ENCODE peak calls at places on chromosomes 6 and 20, in six cellular contexts. M is AG04450, Y is mammary epithelial cell, X is RWPE2, G is pancreas, L is upper lobe of left lung. D is an unnamed sample.

GRCh38 chr20:38875170-38875993 is 50.8 kb upstream of the FAM83D start:
- DNase-seq in Y (no peak), L (no peak), G (no peak), X (peak; percentile 66), M (no peak), D (no peak)

GRCh38 chr6:32192608-32193039 is at the start of gene GPSM3:
- DNase-seq in Y (no peak), G (peak; percentile 54), M (no peak), L (peak; percentile 83), X (no peak), D (no peak)

GRCh38 chr6:39294133-39294532 is 20.1 kb downstream of the KCNK17 start:
- DNase-seq in M (no peak), G (no peak), X (no peak), Y (no peak), L (no peak), D (no peak)

GRCh38 chr20:12171927-12172581 is 254.4 kb downstream of the BTBD3 start:
- DNase-seq in M (peak; percentile 43), G (no peak), X (no peak), L (no peak), Y (peak; percentile 80), D (no peak)

GRCh38 chr20:52899221-52899620 is 72.9 kb upstream of the TSHZ2 start:
- DNase-seq in X (no peak), Y (no peak), M (no peak), G (no peak), L (no peak), D (no peak)

GRCh38 chr6:126657556-126658129 is 317.7 kb downstream of the CENPW start:
- DNase-seq in Y (peak; percentile 32), L (no peak), M (no peak), G (no peak), X (no peak), D (no peak)

GRCh38 chr6:137451926-137452325 is 42.3 kb downstream of the OLIG3 start:
- DNase-seq in M (peak; percentile 52), G (no peak), X (no peak), L (no peak), Y (no peak), D (no peak)

GRCh38 chr6:160376445-160376844 is 28.3 kb downstream of the SLC22A3 start:
- DNase-seq in M (no peak), L (no peak), X (no peak), G (no peak), Y (no peak), D (no peak)

GRCh38 chr6:28347119-28347518 is 2.6 kb upstream of the ZKSCAN3 start:
- DNase-seq in M (no peak), G (no peak), L (no peak), Y (no peak), X (no peak), D (no peak)

GRCh38 chr20:61803903-61804804 is 261.5 kb downstream of the TAF4 start:
- DNase-seq in X (peak; percentile 85), G (no peak), Y (peak; percentile 41), L (peak; percentile 74), M (no peak), D (peak; percentile 30)

GRCh38 chr20:17961600-17961965 is 7.0 kb downstream of the SNX5 start:
- DNase-seq in Y (no peak), X (no peak), M (no peak), L (no peak), G (no peak), D (no peak)

GRCh38 chr6:151257984-151258445 is 18.2 kb downstream of the AKAP12 start:
- DNase-seq in Y (no peak), M (no peak), X (no peak), G (no peak), L (no peak), D (no peak)

GRCh38 chr6:66068033-66068432 is 361.0 kb upstream of the EYS start:
- DNase-seq in L (no peak), Y (no peak), X (no peak), M (no peak), G (no peak), D (no peak)

GRCh38 chr20:62535964-62536363 is 60.2 kb upstream of the GATA5 start:
- DNase-seq in X (no peak), G (no peak), M (no peak), Y (no peak), L (peak; percentile 70), D (no peak)

GRCh38 chr6:100464162-100464851 is 414 bp downstream of the SIM1 start:
- DNase-seq in G (no peak), X (no peak), Y (no peak), L (peak; percentile 66), M (no peak), D (no peak)

GRCh38 chr6:166441641-166442078 is 58.9 kb upstream of the MPC1 start:
- DNase-seq in M (no peak), G (no peak), L (peak; percentile 67), X (peak; percentile 38), Y (no peak), D (no peak)

GRCh38 chr6:169812257-169812644 is 60.8 kb downstream of the ERMARD start:
- DNase-seq in L (no peak), X (no peak), M (no peak), Y (no peak), G (no peak), D (no peak)

GRCh38 chr6:49401063-49401462 is 62.0 kb downstream of the MMUT start:
- DNase-seq in Y (no peak), M (no peak), X (no peak), G (no peak), L (no peak), D (no peak)

GRCh38 chr6:118277631-118278030 is 270.5 kb upstream of the PLN start:
- DNase-seq in L (no peak), G (no peak), Y (no peak), X (no peak), M (no peak), D (no peak)

GRCh38 chr20:2780948-2781347 is 19.5 kb downstream of the CPXM1 start:
- DNase-seq in G (no peak), Y (no peak), M (no peak), L (no peak), X (no peak), D (no peak)

GRCh38 chr6:37298958-37299357 is 41.0 kb upstream of the TMEM217 start:
- DNase-seq in L (no peak), X (no peak), M (no peak), Y (no peak), G (no peak), D (no peak)

GRCh38 chr6:31203345-31203979 is 33.0 kb upstream of the POU5F1 start:
- DNase-seq in Y (peak; percentile 85), G (no peak), L (no peak), X (no peak), M (no peak), D (no peak)

GRCh38 chr6:130381459-130382380 is 15.9 kb downstream of the TMEM200A start:
- DNase-seq in M (no peak), X (no peak), Y (no peak), L (no peak), G (no peak), D (no peak)

GRCh38 chr20:51631011-51631950 is 88.8 kb upstream of the NFATC2 start:
- DNase-seq in L (no peak), Y (peak; percentile 92), X (peak; percentile 92), M (peak; percentile 97), G (no peak), D (no peak)

GRCh38 chr6:148971027-148971927 is 224.4 kb downstream of the UST start:
- DNase-seq in X (no peak), L (no peak), G (no peak), Y (no peak), M (no peak), D (no peak)

DNA sequence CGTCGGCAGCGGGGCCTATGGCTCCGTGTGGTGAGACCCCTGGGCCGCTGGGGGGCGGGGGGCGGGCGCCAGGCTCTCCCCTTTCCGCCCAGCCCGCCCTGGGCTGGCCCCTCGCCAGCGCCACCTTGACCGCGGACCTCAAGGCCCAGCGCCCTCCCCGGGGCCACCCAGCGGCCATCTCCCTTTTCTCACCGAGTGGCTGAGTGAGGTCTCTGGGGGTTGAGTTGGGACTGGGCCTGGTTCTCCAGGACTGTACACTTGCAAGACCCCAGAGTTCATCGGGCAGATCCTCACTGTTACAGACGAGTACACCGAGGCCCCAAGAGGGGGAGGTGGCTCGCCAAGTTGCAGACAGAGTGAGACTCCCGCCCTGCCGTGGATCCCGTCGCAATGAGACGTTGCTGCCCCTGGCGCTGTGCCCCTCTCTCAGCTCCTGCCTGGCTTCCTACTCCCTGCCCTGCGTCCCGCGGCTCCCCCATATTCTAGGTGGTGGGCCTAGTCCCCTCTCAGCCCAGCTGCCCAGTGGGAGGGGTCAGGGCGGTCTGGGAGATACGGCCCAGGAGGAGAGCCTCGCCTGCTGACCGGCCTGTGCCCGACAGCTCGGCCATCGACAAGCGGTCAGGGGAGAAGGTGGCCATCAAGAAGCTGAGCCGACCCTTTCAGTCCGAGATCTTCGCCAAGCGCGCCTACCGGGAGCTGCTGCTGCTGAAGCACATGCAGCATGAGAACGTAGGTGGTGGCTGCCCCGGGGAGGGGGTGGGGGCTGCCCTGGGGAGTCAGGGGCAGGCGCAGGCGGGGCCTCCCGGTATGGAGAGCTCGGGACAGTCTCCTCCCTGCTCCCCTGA is 581 bp downstream of the MAPK13 start:
- DNase-seq in X (no peak), Y (no peak), G (peak; percentile 63), M (no peak), L (peak; percentile 95), D (no peak)
- TF ChIP-seq CTCF in X (peak; percentile 29), Y (peak; percentile 16), G (no peak), M (no peak), L (no peak), D (no peak)

DNA sequence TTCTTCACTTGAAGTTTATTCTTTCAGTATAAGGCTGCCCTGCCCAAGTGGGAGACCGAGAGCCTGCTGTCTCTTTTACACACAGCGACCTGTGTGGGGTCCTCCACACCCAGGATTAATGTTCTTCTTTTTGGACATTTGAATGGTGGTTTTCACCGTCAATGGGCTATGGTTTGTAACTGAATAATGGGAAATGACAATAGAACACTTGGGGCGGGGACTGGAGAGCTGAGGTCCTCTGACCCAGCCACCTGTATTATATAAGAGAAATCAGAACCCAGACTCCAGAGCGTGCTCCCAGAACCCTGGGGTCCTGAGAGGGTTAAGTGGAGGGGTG is 117.0 kb upstream of the ARMC2 start:
- DNase-seq in L (no peak), G (no peak), X (no peak), M (no peak), Y (no peak), D (no peak)
- H3K27me3 ChIP-seq in L (no peaks in the 10 kb centered on the region), G (no peaks in the 10 kb centered on the region), X (no peaks in the 10 kb centered on the region), M (no peaks in the 10 kb centered on the region), Y (no peaks in the 10 kb centered on the region), D (no peaks in the 10 kb centered on the region)

GRCh38 chr6:34067814-34068213 is 78.1 kb downstream of the GRM4 start:
- DNase-seq in L (no peak), X (no peak), G (no peak), M (no peak), Y (no peak), D (no peak)
- H3K27ac ChIP-seq in L (no peak overlapping the region), X (no peak overlapping the region), G (no peak overlapping the region), M (no peak overlapping the region), Y (no peak overlapping the region), D (no peak overlapping the region)

GRCh38 chr20:20683922-20684321 is 28.5 kb downstream of the RALGAPA2 start:
- DNase-seq in L (no peak), M (no peak), G (no peak), Y (no peak), X (no peak), D (no peak)

GRCh38 chr20:20679306-20679705 is 33.1 kb downstream of the RALGAPA2 start:
- DNase-seq in Y (no peak), L (no peak), X (no peak), G (no peak), M (no peak), D (no peak)

GRCh38 chr20:20683020-20683419 is 29.4 kb downstream of the RALGAPA2 start:
- DNase-seq in L (no peak), G (no peak), Y (no peak), M (no peak), X (no peak), D (no peak)

GRCh38 chr20:20683481-20683880 is 29.0 kb downstream of the RALGAPA2 start:
- DNase-seq in M (no peak), X (no peak), Y (no peak), L (no peak), G (no peak), D (no peak)

GRCh38 chr20:20680991-20681508 is 31.4 kb downstream of the RALGAPA2 start:
- DNase-seq in Y (no peak), M (no peak), X (no peak), G (no peak), L (no peak), D (no peak)
- TF ChIP-seq CTCF in Y (no peak), M (no peak), X (no peak), G (no peak), L (no peak), D (no peak)

D was measured in dorsolateral prefrontal cortex.